ENCODE peak calls at places on chromosomes 7 and 10, in seven cellular contexts. Q, U, R, N, O, I and L are unnamed samples.

GRCh38 chr10:31288001-31288400 is 31.0 kb upstream of the ZEB1 start:
- DNase-seq in Q (no peak), U (no peak), R (no peak), N (no peak), O (no peak), I (no peak), L (no peak)

GRCh38 chr10:73991846-73992245 is 6.1 kb upstream of the VCL start:
- DNase-seq in Q (peak), U (no peak), R (no peak), N (peak), O (no peak), I (no peak), L (peak)

GRCh38 chr7:156080046-156080445 is 267.8 kb upstream of the SHH start:
- DNase-seq in Q (no peak), U (no peak), R (no peak), N (no peak), O (no peak), I (no peak), L (no peak)

GRCh38 chr7:155355176-155355575 is 57.5 kb downstream of the INSIG1 start:
- DNase-seq in Q (no peak), U (no peak), R (no peak), N (no peak), O (no peak), I (no peak), L (peak)

GRCh38 chr7:2288503-2288902 is 25.7 kb downstream of the SNX8 start:
- DNase-seq in Q (no peak), U (no peak), R (no peak), N (no peak), O (no peak), I (no peak), L (no peak)

GRCh38 chr7:2771274-2771711 is 72.8 kb downstream of the GNA12 start:
- DNase-seq in Q (no peak), U (no peak), R (no peak), N (no peak), O (peak), I (no peak), L (no peak)

GRCh38 chr10:21518629-21519321 is 6.7 kb downstream of the SKIDA1 start:
- DNase-seq in Q (no peak), U (no peak), R (no peak), N (no peak), O (peak), I (no peak), L (no peak)

GRCh38 chr10:113044015-113044755 is 94.1 kb downstream of the TCF7L2 start:
- DNase-seq in Q (no peak), U (no peak), R (no peak), N (no peak), O (no peak), I (no peak), L (no peak)

GRCh38 chr7:12458520-12459131 is 55.0 kb upstream of the VWDE start:
- DNase-seq in Q (no peak), U (no peak), R (peak), N (no peak), O (no peak), I (no peak), L (no peak)

GRCh38 chr10:44376504-44377099 is 8.3 kb downstream of the CXCL12 start:
- DNase-seq in Q (no peak), U (no peak), R (no peak), N (no peak), O (no peak), I (no peak), L (no peak)

GRCh38 chr7:52959878-52960660 is 75.4 kb upstream of the POM121L12 start:
- DNase-seq in Q (no peak), U (no peak), R (no peak), N (no peak), O (no peak), I (no peak), L (no peak)

GRCh38 chr7:2809903-2810628 is 34.0 kb downstream of the GNA12 start:
- DNase-seq in Q (no peak), U (no peak), R (no peak), N (no peak), O (no peak), I (no peak), L (no peak)

GRCh38 chr7:112162161-112163020 is 43.8 kb downstream of the DOCK4 start:
- DNase-seq in Q (no peak), U (peak), R (peak), N (no peak), O (peak), I (no peak), L (no peak)